ENCODE peak calls at places on chromosome 4, in six cellular contexts. D, V, L, Y, Z and H are unnamed samples.

GRCh38 chr4:66554844-66555243 is 884.6 kb upstream of the EPHA5 start:
- DNase-seq in L (peak), Z (no peak), D (peak), V (no peak), Y (peak), H (no peak)

GRCh38 chr4:40924096-40924792 is 174.5 kb downstream of the NSUN7 start:
- DNase-seq in Z (peak), Y (no peak), L (peak), D (peak), V (peak), H (peak)

GRCh38 chr4:70437212-70437611 is 34.8 kb upstream of the MUC7 start:
- DNase-seq in L (no peak), Z (no peak), V (no peak), Y (no peak), D (no peak), H (no peak)

GRCh38 chr4:162497564-162498167 is 333.9 kb upstream of the FSTL5 start:
- DNase-seq in Y (peak), D (peak), Z (no peak), V (peak), L (peak), H (no peak)

GRCh38 chr4:123505077-123505456 is 108.5 kb downstream of the SPRY1 start:
- DNase-seq in Z (no peak), L (no peak), Y (no peak), V (peak), D (no peak), H (peak)

GRCh38 chr4:18398661-18399060 is 377.1 kb upstream of the LCORL start:
- DNase-seq in Y (no peak), V (no peak), D (no peak), L (no peak), Z (no peak), H (no peak)

GRCh38 chr4:12679217-12679616 is 804.9 kb downstream of the RAB28 start:
- DNase-seq in Y (no peak), L (no peak), D (no peak), V (no peak), Z (no peak), H (no peak)

GRCh38 chr4:31356839-31357238 is 636.7 kb downstream of the PCDH7 start:
- DNase-seq in V (no peak), Z (no peak), L (no peak), Y (no peak), D (no peak), H (no peak)

GRCh38 chr4:184824081-184824775 is 1.5 kb downstream of the ACSL1 start:
- DNase-seq in V (no peak), Z (no peak), L (no peak), D (no peak), Y (peak), H (no peak)

GRCh38 chr4:138263438-138263837 is 21.3 kb upstream of the SLC7A11 start:
- DNase-seq in V (no peak), L (no peak), D (no peak), Z (no peak), Y (peak), H (no peak)

GRCh38 chr4:113445286-113445685 is 316.3 kb downstream of the CAMK2D start:
- DNase-seq in Y (peak), V (peak), D (peak), L (peak), Z (no peak), H (peak)

GRCh38 chr4:173008436-173008835 is 160.2 kb upstream of the GALNT7 start:
- DNase-seq in V (no peak), Z (no peak), Y (no peak), D (no peak), L (no peak), H (no peak)

GRCh38 chr4:78885598-78885997 is 53.6 kb downstream of the PAQR3 start:
- DNase-seq in Y (no peak), V (peak), Z (no peak), D (no peak), L (no peak), H (no peak)

GRCh38 chr4:169621754-169622481 is 1.5 kb downstream of the CLCN3 start:
- DNase-seq in Z (peak), Y (peak), D (peak), L (peak), V (peak), H (no peak)

GRCh38 chr4:43343298-43343697 is 450.8 kb downstream of the GRXCR1 start:
- DNase-seq in Z (no peak), L (no peak), Y (no peak), D (no peak), V (no peak), H (no peak)

GRCh38 chr4:66169341-66169740 is 499.1 kb upstream of the EPHA5 start:
- DNase-seq in Z (no peak), D (peak), L (peak), V (no peak), Y (peak), H (no peak)

GRCh38 chr4:31081375-31081774 is 361.2 kb downstream of the PCDH7 start:
- DNase-seq in V (peak), Y (peak), Z (no peak), D (peak), L (no peak), H (no peak)

GRCh38 chr4:88219099-88219498 is 60.7 kb upstream of the ABCG2 start:
- DNase-seq in L (peak), V (peak), Y (peak), D (peak), Z (peak), H (peak)

GRCh38 chr4:106273831-106274230 is 42.2 kb downstream of the TBCK start:
- DNase-seq in Z (no peak), Y (peak), L (peak), V (no peak), D (peak), H (no peak)

GRCh38 chr4:119493419-119493818 is 135.2 kb downstream of the PDE5A start:
- DNase-seq in Y (peak), L (peak), V (no peak), D (no peak), Z (no peak), H (no peak)

GRCh38 chr4:8081171-8081570 is 77.4 kb downstream of the ABLIM2 start:
- DNase-seq in Y (no peak), V (no peak), D (no peak), Z (no peak), L (no peak), H (peak)

GRCh38 chr4:20987191-20987590 is 286.9 kb downstream of the PACRGL start:
- DNase-seq in V (no peak), Z (no peak), Y (no peak), L (no peak), D (no peak), H (no peak)

GRCh38 chr4:41373221-41373620 is 116.5 kb downstream of the UCHL1 start:
- DNase-seq in L (no peak), Y (no peak), V (no peak), Z (no peak), D (no peak), H (no peak)

GRCh38 chr4:140151700-140152014 is 2.3 kb downstream of the MAML3 start:
- DNase-seq in Z (no peak), V (peak), Y (peak), L (peak), D (peak), H (peak)

GRCh38 chr4:137534516-137534915 is 2.2 kb upstream of the PCDH18 start:
- DNase-seq in V (no peak), Y (no peak), Z (no peak), L (no peak), D (no peak), H (no peak)

GRCh38 chr4:166282081-166282770 is 409.2 kb downstream of the TLL1 start:
- DNase-seq in L (no peak), D (no peak), V (no peak), Z (no peak), Y (peak), H (no peak)

GRCh38 chr4:125688841-125689240 is 374.1 kb downstream of the FAT4 start:
- DNase-seq in Z (no peak), L (no peak), Y (no peak), D (no peak), V (no peak), H (no peak)

GRCh38 chr4:137614491-137614890 is 82.2 kb upstream of the PCDH18 start:
- DNase-seq in V (no peak), D (no peak), Y (no peak), Z (no peak), L (no peak), H (no peak)

GRCh38 chr4:136863756-136864155 is 668.5 kb downstream of the PCDH18 start:
- DNase-seq in Y (no peak), L (no peak), Z (no peak), V (no peak), D (peak), H (no peak)